ENCODE peak calls at places on chromosomes 16 and 17, in five cellular contexts. D is epithelial cell of proximal tubule, B is lung, T is A549, E is skeletal muscle cell. M is an unnamed sample.

GRCh38 chr16:11386791-11387546 is 41.7 kb downstream of the RMI2 start:
- DNase-seq in D (no peak), B (no peak), T (peak), E (no peak), M (no peak)

GRCh38 chr16:54655171-54655590 is 275.5 kb upstream of the IRX5 start:
- DNase-seq in D (no peak), B (peak), T (no peak), E (no peak), M (peak)

GRCh38 chr16:47826070-47826469 is 329.7 kb downstream of the ABCC12 start:
- DNase-seq in D (no peak), B (no peak), T (no peak), E (no peak), M (peak)

GRCh38 chr17:72145972-72146755 is 25.3 kb downstream of the SOX9 start:
- DNase-seq in D (no peak), B (no peak), T (no peak), E (no peak), M (peak)

GRCh38 chr16:77820340-77820739 is 32.0 kb downstream of the VAT1L start:
- DNase-seq in D (no peak), B (no peak), T (no peak), E (no peak), M (no peak)

GRCh38 chr17:57284583-57284982 is 28.3 kb downstream of the MSI2 start:
- DNase-seq in D (no peak), B (no peak), T (no peak), E (no peak), M (no peak)

GRCh38 chr17:50469671-50470305 is 1.1 kb upstream of the CHAD start:
- DNase-seq in D (no peak), B (no peak), T (no peak), E (no peak), M (no peak)

GRCh38 chr16:19135201-19135838 is 21.6 kb downstream of the ITPRIPL2 start:
- DNase-seq in D (no peak), B (no peak), T (no peak), E (no peak), M (no peak)

GRCh38 chr16:1488054-1488601 is 616 bp downstream of the PTX4 start:
- DNase-seq in D (no peak), B (no peak), T (no peak), E (no peak), M (no peak)

GRCh38 chr17:78933025-78933958 is 8.1 kb upstream of the TIMP2 start:
- DNase-seq in D (peak), B (peak), T (peak), E (peak), M (peak)

GRCh38 chr16:78706637-78707036 is 607.2 kb downstream of the WWOX start:
- DNase-seq in D (no peak), B (no peak), T (no peak), E (no peak), M (no peak)

GRCh38 chr17:41082565-41083136 is 1.3 kb upstream of the KRTAP4-7 start:
- DNase-seq in D (no peak), B (no peak), T (no peak), E (no peak), M (peak)

GRCh38 chr17:21298983-21299519 is 14.5 kb downstream of the MAP2K3 start:
- DNase-seq in D (no peak), B (no peak), T (no peak), E (no peak), M (no peak)

GRCh38 chr17:68346448-68346847 is 55.2 kb downstream of the ARSG start:
- DNase-seq in D (no peak), B (peak), T (no peak), E (no peak), M (no peak)

GRCh38 chr17:39872700-39873099 is 4.7 kb downstream of the ZPBP2 start:
- DNase-seq in D (no peak), B (no peak), T (no peak), E (peak), M (peak)

GRCh38 chr16:21159281-21159951 is 942 bp downstream of the LDAF1 start:
- DNase-seq in D (no peak), B (peak), T (no peak), E (no peak), M (peak)

GRCh38 chr16:28237754-28238357 is 26.1 kb upstream of the XPO6 start:
- DNase-seq in D (no peak), B (no peak), T (no peak), E (no peak), M (no peak)

GRCh38 chr16:23859713-23860269 is 24.0 kb downstream of the PRKCB start:
- DNase-seq in D (no peak), B (no peak), T (no peak), E (no peak), M (no peak)

GRCh38 chr16:13378151-13378550 is 476.8 kb downstream of the SHISA9 start:
- DNase-seq in D (peak), B (no peak), T (no peak), E (no peak), M (peak)

GRCh38 chr16:85418978-85419491 is 194.1 kb upstream of the GSE1 start:
- DNase-seq in D (no peak), B (no peak), T (no peak), E (no peak), M (no peak)

GRCh38 chr17:35051183-35051578 is 12.3 kb downstream of the RFFL start:
- DNase-seq in D (no peak), B (no peak), T (no peak), E (no peak), M (no peak)

DNA sequence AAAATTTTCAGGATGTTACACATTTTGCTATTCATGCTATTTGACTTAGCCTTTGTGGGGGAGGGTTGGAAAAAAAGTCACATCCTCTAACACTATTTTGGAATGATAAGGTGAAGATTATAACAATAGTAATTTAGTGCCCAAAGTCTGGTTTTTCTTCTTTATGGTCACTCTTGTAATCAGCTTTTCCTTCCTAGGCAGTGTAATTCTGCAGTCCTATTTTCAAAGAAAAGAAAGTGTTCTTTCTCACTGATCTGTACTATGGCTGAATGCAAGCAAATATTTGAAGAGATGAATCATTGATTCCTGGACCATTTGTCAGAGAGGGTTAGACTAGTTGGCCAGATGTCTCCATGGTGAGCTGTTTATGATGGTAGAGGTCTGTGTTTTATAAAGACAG is 8.4 kb downstream of the RSPRY1 start:
- DNase-seq in D (peak), B (no peak), T (peak), E (peak), M (peak)
- H3K4me3 ChIP-seq in D (no peak), B (no peak), T (no peak), E (no peak), M (peak)

GRCh38 chr17:16419074-16419928 is 3.9 kb downstream of the TRPV2 start:
- DNase-seq in D (peak), B (no peak), T (peak), E (peak), M (peak)

GRCh38 chr17:16417399-16417798 is 2.0 kb downstream of the TRPV2 start:
- DNase-seq in D (no peak), B (no peak), T (no peak), E (no peak), M (no peak)

GRCh38 chr17:16419929-16420271 is 4.5 kb downstream of the TRPV2 start:
- DNase-seq in D (peak), B (no peak), T (no peak), E (no peak), M (peak)

GRCh38 chr17:16417896-16418683 is 2.7 kb downstream of the TRPV2 start:
- DNase-seq in D (no peak), B (no peak), T (no peak), E (no peak), M (no peak)

GRCh38 chr17:16418684-16419066 is 3.3 kb downstream of the TRPV2 start:
- DNase-seq in D (no peak), B (no peak), T (no peak), E (no peak), M (peak)
- H3K4me3 ChIP-seq in D (no peak), B (no peak), T (no peak), E (no peak), M (no peak)

GRCh38 chr17:42312285-42313130 is 24.2 kb downstream of the STAT5A start:
- DNase-seq in D (no peak), B (peak), T (peak), E (no peak), M (peak)
- H3K4me3 ChIP-seq in D (no peak), B (no peak), T (no peak), E (no peak), M (no peak)

GRCh38 chr17:80478487-80479245 is 2.3 kb upstream of the NPTX1 start:
- DNase-seq in D (no peak), B (no peak), T (no peak), E (no peak), M (no peak)

GRCh38 chr17:80475949-80476876 is at the start of gene NPTX1:
- DNase-seq in D (no peak), B (no peak), T (no peak), E (no peak), M (no peak)

GRCh38 chr17:80476877-80477646 is 655 bp upstream of the NPTX1 start:
- DNase-seq in D (no peak), B (no peak), T (no peak), E (no peak), M (no peak)

GRCh38 chr17:80479246-80479566 is 2.8 kb upstream of the NPTX1 start:
- DNase-seq in D (no peak), B (no peak), T (no peak), E (no peak), M (no peak)

GRCh38 chr17:80477647-80478478 is 1.5 kb upstream of the NPTX1 start:
- DNase-seq in D (no peak), B (no peak), T (peak), E (no peak), M (peak)
- H3K4me3 ChIP-seq in D (peak), B (no peak), T (peak), E (peak), M (peak)

DNA sequence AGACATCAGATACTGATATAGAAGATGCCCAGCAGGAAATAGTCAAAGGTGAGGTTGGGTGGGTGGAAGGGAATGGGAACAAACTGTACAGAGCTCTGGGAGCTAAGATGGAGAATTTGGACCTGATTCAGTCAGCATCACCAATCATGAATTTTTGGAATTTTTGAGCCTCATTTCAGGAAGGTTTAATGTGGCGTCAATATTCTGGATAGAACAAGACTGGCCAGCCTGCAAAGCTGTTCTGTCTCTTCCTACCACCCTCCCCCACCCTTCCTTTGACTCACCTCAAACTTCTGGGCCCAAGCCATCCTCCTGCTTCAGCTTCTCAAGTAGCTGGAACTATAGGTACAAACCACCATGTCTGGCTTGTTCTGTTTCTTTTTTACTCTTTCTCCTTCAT is 32.6 kb downstream of the CTCF start:
- DNase-seq in D (no peak), B (no peak), T (no peak), E (peak), M (peak)
- H3K4me3 ChIP-seq in D (no peak), B (no peak), T (no peak), E (no peak), M (no peak)

GRCh38 chr17:38509772-38510423 is 81.6 kb downstream of the ARHGAP23 start:
- DNase-seq in D (no peak), B (no peak), T (no peak), E (no peak), M (no peak)

GRCh38 chr17:38512473-38513058 is 84.3 kb downstream of the ARHGAP23 start:
- DNase-seq in D (no peak), B (no peak), T (no peak), E (no peak), M (no peak)

GRCh38 chr17:38509008-38509771 is 80.9 kb downstream of the ARHGAP23 start:
- DNase-seq in D (peak), B (peak), T (peak), E (peak), M (peak)

GRCh38 chr17:38511126-38512108 is 83.2 kb downstream of the ARHGAP23 start:
- DNase-seq in D (no peak), B (no peak), T (no peak), E (peak), M (peak)

GRCh38 chr17:38510424-38511125 is 82.3 kb downstream of the ARHGAP23 start:
- DNase-seq in D (no peak), B (no peak), T (no peak), E (no peak), M (no peak)
- H3K4me3 ChIP-seq in D (no peak), B (no peak), T (no peak), E (peak), M (no peak)

GRCh38 chr17:48994548-48995331 is 2.4 kb upstream of the IGF2BP1 start:
- DNase-seq in D (no peak), B (no peak), T (no peak), E (no peak), M (no peak)

GRCh38 chr17:48997103-48997826 is at the start of gene IGF2BP1:
- DNase-seq in D (no peak), B (no peak), T (peak), E (no peak), M (no peak)

GRCh38 chr17:48996696-48997102 is 486 bp upstream of the IGF2BP1 start:
- DNase-seq in D (no peak), B (no peak), T (no peak), E (no peak), M (no peak)

GRCh38 chr17:48995332-48995870 is 1.8 kb upstream of the IGF2BP1 start:
- DNase-seq in D (no peak), B (no peak), T (no peak), E (no peak), M (no peak)

DNA sequence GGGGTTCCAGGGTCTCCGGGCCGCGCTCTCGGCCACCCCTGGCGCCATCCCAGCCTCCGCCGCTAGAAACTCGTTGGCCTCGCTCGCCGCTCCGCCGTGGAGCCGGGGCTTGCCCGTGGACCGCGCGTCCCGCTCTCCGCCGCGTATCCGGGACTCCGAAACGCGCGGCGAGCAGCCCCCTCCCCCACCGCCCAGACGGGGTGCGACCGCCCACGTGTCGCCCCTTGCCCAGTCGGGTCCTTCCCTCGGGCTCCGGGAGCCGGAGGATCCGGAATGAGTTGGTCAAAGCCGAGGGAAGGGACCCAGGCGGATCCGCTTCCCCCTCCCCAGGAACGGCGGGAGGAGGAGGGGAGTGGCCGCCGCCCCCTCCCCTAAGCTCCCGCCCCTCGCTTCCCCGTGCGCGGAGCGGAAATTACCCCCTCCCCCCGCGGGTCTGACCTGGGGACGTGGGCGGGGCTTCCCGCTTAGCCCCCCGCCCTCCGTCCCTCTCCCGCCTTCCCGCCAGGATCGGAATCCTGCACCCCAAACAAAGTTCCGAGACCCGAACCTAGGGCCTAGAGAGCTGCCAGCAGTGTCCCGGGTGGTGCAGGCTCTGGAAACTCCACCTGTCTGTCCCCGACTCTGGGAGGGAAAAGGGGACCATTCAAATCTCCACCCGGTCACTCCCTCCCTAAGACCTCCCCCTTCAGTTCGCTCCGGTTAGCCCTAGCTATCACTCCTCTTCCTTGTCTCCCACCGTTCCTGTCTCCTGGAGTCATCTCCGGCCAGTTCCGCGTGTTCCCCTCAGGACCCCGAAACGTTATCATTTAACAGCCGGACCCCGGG is 1.1 kb upstream of the IGF2BP1 start:
- DNase-seq in D (no peak), B (no peak), T (peak), E (no peak), M (no peak)
- H3K4me3 ChIP-seq in D (no peak), B (no peak), T (peak), E (peak), M (no peak)

DNA sequence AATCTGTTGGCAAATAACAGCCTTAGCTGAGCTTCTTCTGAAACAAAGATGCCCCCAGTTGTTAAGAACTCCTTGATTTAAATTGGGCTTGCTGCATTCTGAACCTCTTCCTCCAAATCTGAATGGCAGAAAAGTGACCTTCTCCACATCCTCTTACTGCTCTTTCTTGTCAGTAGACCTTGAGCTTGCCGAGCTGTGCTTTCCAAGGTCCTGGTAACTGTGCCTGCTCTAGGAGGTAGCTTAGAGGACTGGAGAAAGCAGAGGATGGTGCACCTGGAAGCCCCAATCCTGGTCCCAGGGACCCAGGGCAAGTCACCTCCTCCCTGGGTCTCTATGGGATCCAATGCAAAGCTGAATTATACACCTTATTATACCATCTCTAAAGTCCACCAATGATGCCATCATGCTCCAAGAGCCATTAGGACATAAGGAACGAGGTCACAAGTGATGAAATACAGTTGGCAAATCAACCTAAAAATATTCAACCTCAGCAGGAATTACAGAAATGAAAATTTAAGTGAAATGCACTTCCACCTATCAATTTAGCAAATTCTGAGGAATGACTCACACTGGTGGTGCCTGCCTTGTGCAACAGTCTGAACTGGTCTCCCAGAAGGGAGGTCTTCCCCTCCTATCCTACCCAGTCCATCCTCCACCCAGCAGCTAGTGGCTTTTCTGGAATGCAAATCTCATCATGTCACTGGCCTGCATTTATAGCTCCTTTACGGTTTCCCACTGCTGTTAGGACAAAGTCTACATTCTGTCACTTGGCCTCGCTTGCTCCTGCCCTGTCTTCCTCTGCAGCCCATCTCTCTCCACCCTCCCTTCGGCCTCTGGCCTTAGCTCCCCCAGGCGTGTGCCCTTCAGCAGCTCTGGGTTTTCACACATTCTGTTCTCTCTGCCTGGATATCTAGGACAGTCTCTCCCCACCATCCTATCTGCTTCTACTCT is 36.6 kb downstream of the TOM1L2 start:
- DNase-seq in D (no peak), B (no peak), T (peak), E (peak), M (peak)
- H3K4me3 ChIP-seq in D (no peak), B (no peak), T (no peak), E (no peak), M (no peak)

M was measured in mammary epithelial cell.